ENCODE peak calls at places on chromosomes 13 and 19, in four cellular contexts. P, E, Z and L are unnamed samples.

GRCh38 chr19:55820037-55820436 is 11.8 kb downstream of the NLRP11 start:
- DNase-seq in E (no peak), Z (no peak), P (no peak), L (peak)

GRCh38 chr13:62209539-62209938 is 793.9 kb upstream of the PCDH20 start:
- DNase-seq in E (no peak), P (peak), Z (no peak), L (peak)

GRCh38 chr13:100636004-100636403 is 38.6 kb downstream of the TMTC4 start:
- DNase-seq in P (no peak), E (no peak), Z (no peak), L (no peak)

GRCh38 chr13:78046349-78046748 is 127.7 kb upstream of the EDNRB start:
- DNase-seq in Z (no peak), E (no peak), P (no peak), L (no peak)

GRCh38 chr19:28516415-28516872 is 696.5 kb downstream of the UQCRFS1 start:
- DNase-seq in P (no peak), Z (no peak), E (no peak), L (no peak)

GRCh38 chr13:107185889-107186288 is 618.0 kb upstream of the ARGLU1 start:
- DNase-seq in Z (no peak), E (no peak), P (no peak), L (no peak)

GRCh38 chr19:56111601-56112312 is 9.3 kb downstream of the ZNF787 start:
- DNase-seq in Z (no peak), P (no peak), E (no peak), L (peak)

GRCh38 chr19:14089662-14090508 is 666 bp downstream of the SAMD1 start:
- DNase-seq in E (peak), P (no peak), Z (no peak), L (peak)

GRCh38 chr19:41792513-41793413 is 3.6 kb upstream of the CEACAM3 start:
- DNase-seq in P (no peak), E (peak), Z (no peak), L (peak)

GRCh38 chr19:3699071-3699740 is 1.1 kb downstream of the PIP5K1C start:
- DNase-seq in P (no peak), Z (no peak), E (no peak), L (peak)

GRCh38 chr19:49786432-49786831 is 19.6 kb downstream of the AP2A1 start:
- DNase-seq in P (no peak), E (no peak), Z (no peak), L (no peak)

GRCh38 chr19:13104848-13105646 is 2.4 kb upstream of the LYL1 start:
- DNase-seq in P (no peak), Z (no peak), E (no peak), L (no peak)

GRCh38 chr19:41391618-41392017 is 5.5 kb downstream of the EXOSC5 start:
- DNase-seq in P (no peak), Z (no peak), E (no peak), L (no peak)

GRCh38 chr19:53772943-53773342 is 51.2 kb downstream of the NLRP12 start:
- DNase-seq in E (peak), P (peak), Z (no peak), L (peak)